ENCODE peak calls at places on chromosomes 5 and 9, in five cellular contexts. J is activated naive CD4-positive, alpha-beta T cell treated with anti-CD3 and anti-CD28 coated beads, Interleukin-2, amount 50 U/mL, for 16 hours; F is HTR-8/SVneo; W is activated T-helper 9 cell treated with anti-CD3 and anti-CD28 coated beads, Interleukin-2, amount 50 U/mL, for 16 hours; H is NCI-H524. C is an unnamed sample.
A peak's percentile ranks its signal among the peaks of the same experiment; 100 is the strongest.

GRCh38 chr5:172501708-172502379 is 47.5 kb upstream of the SH3PXD2B start:
- DNase-seq in H (no peak), W (no peak), F (no peak), J (no peak), C (no peak)

GRCh38 chr5:97192580-97193421 is 9.8 kb upstream of the RIOK2 start:
- DNase-seq in H (no peak), J (no peak), W (no peak), F (no peak), C (no peak)

GRCh38 chr5:177545487-177546261 is 8.7 kb downstream of the FAM193B start:
- DNase-seq in W (no peak), J (no peak), F (no peak), H (no peak), C (no peak)

GRCh38 chr9:6171667-6172066 is 43.9 kb upstream of the IL33 start:
- DNase-seq in F (no peak), W (no peak), J (no peak), H (no peak), C (no peak)

GRCh38 chr9:97363661-97364299 is 48.1 kb upstream of the TDRD7 start:
- DNase-seq in W (no peak), F (no peak), H (no peak), J (no peak), C (no peak)

GRCh38 chr5:113178073-113178779 is 201.6 kb downstream of the DCP2 start:
- DNase-seq in H (peak; percentile 28), W (no peak), F (no peak), J (no peak), C (no peak)

GRCh38 chr5:177479774-177480173 is 6.3 kb upstream of the DBN1 start:
- DNase-seq in F (no peak), W (no peak), J (no peak), H (no peak), C (no peak)

GRCh38 chr9:131235480-131235851 is 40.8 kb downstream of the FAM78A start:
- DNase-seq in J (no peak), W (no peak), F (no peak), H (no peak), C (no peak)

GRCh38 chr9:34603610-34604231 is 8.2 kb downstream of the RPP25L start:
- DNase-seq in H (peak; percentile 84), F (peak; percentile 76), W (peak; percentile 67), J (peak; percentile 82), C (peak; percentile 48)

GRCh38 chr9:99593621-99594020 is 228.1 kb upstream of the NR4A3 start:
- DNase-seq in H (no peak), W (no peak), F (no peak), J (no peak), C (no peak)

GRCh38 chr9:136975624-136976023 is 1.7 kb upstream of the PTGDS start:
- DNase-seq in H (peak; percentile 27), W (no peak), F (no peak), J (no peak), C (no peak)

GRCh38 chr9:12818431-12819000 is 43.7 kb downstream of the LURAP1L start:
- DNase-seq in J (no peak), F (no peak), W (no peak), H (peak; percentile 11), C (peak; percentile 58)

C was measured in kidney glomerular epithelial cell.